ENCODE peak calls at places on chromosomes 7 and 10, in six cellular contexts. R is sigmoid colon, N is A549, U is upper lobe of right lung, G is stomach, W is uterus. E is an unnamed sample.
A peak's percentile ranks its signal among the peaks of the same experiment; 100 is the strongest.

GRCh38 chr7:70474639-70475234 is 657.2 kb upstream of the GALNT17 start:
- DNase-seq in G (peak; percentile 39), R (no peak), U (no peak), W (no peak), N (no peak), E (no peak)

GRCh38 chr10:61931620-61932332 is 30.3 kb downstream of the ARID5B start:
- DNase-seq in N (no peak), G (no peak), R (no peak), U (no peak), W (no peak), E (no peak)

GRCh38 chr10:126876456-126876855 is 28.8 kb upstream of the DOCK1 start:
- DNase-seq in W (no peak), R (no peak), G (no peak), N (no peak), U (no peak), E (no peak)

GRCh38 chr10:112663181-112663879 is 216.3 kb downstream of the VTI1A start:
- DNase-seq in U (no peak), G (no peak), W (no peak), N (peak; percentile 15), R (no peak), E (no peak)

GRCh38 chr10:4053940-4054339 is 268.9 kb upstream of the KLF6 start:
- DNase-seq in N (no peak), R (no peak), G (no peak), U (no peak), W (no peak), E (no peak)

GRCh38 chr7:106978425-106979386 is 65.8 kb upstream of the PRKAR2B start:
- DNase-seq in G (no peak), R (no peak), N (peak; percentile 13), U (no peak), W (no peak), E (no peak)

GRCh38 chr10:13890617-13891541 is 304.1 kb downstream of the PRPF18 start:
- DNase-seq in U (peak; percentile 73), R (peak; percentile 71), W (no peak), N (no peak), G (no peak), E (peak; percentile 76)

GRCh38 chr7:106570948-106571418 is 90.0 kb downstream of the CCDC71L start:
- DNase-seq in N (no peak), G (no peak), W (no peak), U (no peak), R (no peak), E (no peak)

GRCh38 chr7:26197153-26198115 is 3.1 kb downstream of the HNRNPA2B1 start:
- DNase-seq in G (no peak), N (no peak), W (no peak), R (no peak), U (no peak), E (no peak)

GRCh38 chr7:148625342-148625741 is 34.8 kb downstream of the C7orf33 start:
- DNase-seq in W (no peak), U (no peak), G (no peak), N (no peak), R (no peak), E (no peak)

GRCh38 chr10:8133146-8133545 is 78.7 kb downstream of the GATA3 start:
- DNase-seq in U (no peak), W (no peak), G (no peak), R (no peak), N (no peak), E (no peak)

GRCh38 chr10:35453855-35454532 is 117.7 kb downstream of the CCNY start:
- DNase-seq in G (no peak), R (no peak), N (no peak), W (no peak), U (no peak), E (no peak)

GRCh38 chr7:146150153-146150552 is 33.6 kb downstream of the CNTNAP2 start:
- DNase-seq in N (no peak), R (no peak), W (no peak), G (no peak), U (no peak), E (no peak)

GRCh38 chr10:111148440-111148839 is 71.6 kb downstream of the ADRA2A start:
- DNase-seq in U (no peak), R (no peak), N (no peak), W (no peak), G (no peak), E (no peak)

GRCh38 chr10:97003804-97004201 is 171.7 kb downstream of the LCOR start:
- DNase-seq in W (no peak), U (no peak), R (no peak), N (no peak), G (no peak), E (peak; percentile 61)

GRCh38 chr10:127952918-127953317 is 46.0 kb downstream of the PTPRE start:
- DNase-seq in U (no peak), G (no peak), W (no peak), R (no peak), N (no peak), E (no peak)

GRCh38 chr10:86368987-86369386 is 2.4 kb upstream of the GRID1 start:
- DNase-seq in U (peak; percentile 35), W (no peak), G (no peak), N (no peak), R (peak; percentile 19), E (no peak)

GRCh38 chr7:137820677-137821420 is 25.9 kb downstream of the DGKI start:
- DNase-seq in N (no peak), R (peak; percentile 68), G (no peak), W (peak; percentile 29), U (no peak), E (peak; percentile 67)

GRCh38 chr7:110645060-110645459 is 445.9 kb upstream of the LRRN3 start:
- DNase-seq in R (no peak), W (no peak), G (no peak), U (no peak), N (no peak), E (no peak)

GRCh38 chr10:15168296-15168780 is at the start of gene NMT2:
- DNase-seq in G (no peak), W (no peak), U (peak; percentile 94), N (peak; percentile 81), R (no peak), E (peak; percentile 97)

GRCh38 chr7:4056552-4057288 is 625.4 kb upstream of the FOXK1 start:
- DNase-seq in R (no peak), W (no peak), G (no peak), N (no peak), U (no peak), E (no peak)

GRCh38 chr7:99229234-99229633 is 21.3 kb upstream of the KPNA7 start:
- DNase-seq in R (no peak), G (no peak), U (no peak), W (no peak), N (no peak), E (no peak)

GRCh38 chr7:90262438-90262837 is 17.5 kb downstream of the CFAP69 start:
- DNase-seq in W (no peak), R (no peak), G (no peak), N (peak; percentile 37), U (no peak), E (no peak)

GRCh38 chr10:14839305-14839695 is 1.2 kb downstream of the HSPA14 start:
- DNase-seq in G (no peak), U (no peak), R (no peak), N (no peak), W (no peak), E (no peak)

GRCh38 chr7:79876769-79877362 is 257.8 kb upstream of the GNAI1 start:
- DNase-seq in G (no peak), W (no peak), U (no peak), R (no peak), N (no peak), E (no peak)

GRCh38 chr7:56033671-56034432 is 17.4 kb downstream of the PSPH start:
- DNase-seq in N (peak; percentile 75), W (peak; percentile 39), U (peak; percentile 84), R (peak; percentile 69), G (peak; percentile 55), E (peak; percentile 80)

GRCh38 chr7:96870934-96871333 is 134.4 kb upstream of the DLX6 start:
- DNase-seq in G (no peak), N (no peak), U (no peak), R (no peak), W (no peak), E (no peak)

GRCh38 chr10:75613685-75614587 is 182.5 kb downstream of the LRMDA start:
- DNase-seq in W (no peak), G (no peak), R (no peak), U (no peak), N (no peak), E (no peak)

GRCh38 chr10:78910021-78910420 is 158.7 kb upstream of the ZMIZ1 start:
- DNase-seq in N (no peak), U (peak; percentile 30), W (no peak), R (no peak), G (no peak), E (no peak)

GRCh38 chr7:46035166-46035565 is 114.1 kb upstream of the IGFBP3 start:
- DNase-seq in W (no peak), R (no peak), G (no peak), N (no peak), U (no peak), E (no peak)

GRCh38 chr10:930415-931325 is 835 bp downstream of the LARP4B start:
- DNase-seq in U (peak; percentile 83), G (peak; percentile 74), R (peak; percentile 71), N (peak; percentile 50), W (no peak), E (peak; percentile 84)

GRCh38 chr7:158343936-158344455 is 243.6 kb downstream of the PTPRN2 start:
- DNase-seq in W (no peak), U (no peak), G (no peak), N (no peak), R (no peak), E (no peak)

GRCh38 chr7:149460493-149461330 is at the start of gene ZNF777:
- DNase-seq in R (peak; percentile 92), U (peak; percentile 91), W (peak; percentile 74), G (peak; percentile 87), N (peak; percentile 96), E (peak; percentile 94)

DNA sequence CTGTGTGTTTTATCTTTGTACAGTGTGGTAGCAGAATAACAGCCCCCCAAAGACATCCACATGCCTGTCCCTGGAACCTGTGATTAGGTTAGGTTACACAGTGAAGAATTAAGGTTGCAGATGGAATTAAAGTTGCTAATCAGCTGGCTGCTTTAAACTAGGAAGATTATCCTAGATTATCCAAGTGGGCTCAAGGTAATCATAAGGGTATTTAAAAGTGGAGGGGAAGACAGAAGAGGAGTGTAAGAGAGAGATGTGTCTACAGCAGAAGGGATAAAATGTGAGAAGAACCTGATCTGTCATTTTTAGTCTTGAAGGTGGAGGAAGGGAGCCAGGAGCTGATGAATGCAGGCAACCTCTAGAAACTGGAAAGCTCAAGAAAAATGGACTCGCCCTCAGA is 117.6 kb downstream of the ARHGAP22 start:
- DNase-seq in U (no peak), R (no peak), G (no peak), N (no peak), W (no peak), E (no peak)
- H3K9me3 ChIP-seq in U (no peaks in the 10 kb centered on the region), R (no peaks in the 10 kb centered on the region), G (no peaks in the 10 kb centered on the region), N (no peaks in the 10 kb centered on the region), W (no peaks in the 10 kb centered on the region), E (no peaks in the 10 kb centered on the region)

GRCh38 chr10:17781856-17782255 is 27.3 kb upstream of the MRC1 start:
- DNase-seq in U (no peak), N (no peak), G (no peak), W (no peak), R (no peak), E (no peak)
- H3K4me1 ChIP-seq in U (peaks cover 7% of the 10 kb centered on the region), N (peaks cover 43% of the 10 kb centered on the region), G (no peaks in the 10 kb centered on the region), W (no peaks in the 10 kb centered on the region), R (peaks cover 11% of the 10 kb centered on the region), E (peaks cover 2% of the 10 kb centered on the region)

GRCh38 chr10:42513921-42514320 is 124.4 kb downstream of the ZNF33B start:
- DNase-seq in N (no peak), W (no peak), R (no peak), U (no peak), G (no peak), E (no peak)
- H3K9me3 ChIP-seq in N (peaks cover 73% of the 10 kb centered on the region), W (peaks cover 69% of the 10 kb centered on the region), R (peaks cover 49% of the 10 kb centered on the region), U (peaks cover 86% of the 10 kb centered on the region), G (peaks cover 98% of the 10 kb centered on the region), E (peaks cover 76% of the 10 kb centered on the region)

GRCh38 chr7:22867589-22867988 is 44.9 kb upstream of the TOMM7 start:
- DNase-seq in U (no peak), W (no peak), N (no peak), G (no peak), R (no peak), E (no peak)
- H3K4me1 ChIP-seq in U (peaks cover 16% of the 10 kb centered on the region), W (peaks cover 3% of the 10 kb centered on the region), N (peaks cover 3% of the 10 kb centered on the region), G (no peaks in the 10 kb centered on the region), R (no peaks in the 10 kb centered on the region), E (no peaks in the 10 kb centered on the region)